ENCODE peak calls at places on chromosomes 13 and 19, in four cellular contexts. F is HuH-7, G is HEK293T, U is posterior vena cava. Y is an unnamed sample.

GRCh38 chr13:59641758-59642157 is 522.0 kb downstream of the DIAPH3 start:
- DNase-seq in G (no peak), F (no peak), U (no peak), Y (no peak)

GRCh38 chr19:10393137-10393536 is 10.2 kb downstream of the CDC37 start:
- DNase-seq in G (no peak), U (no peak), F (no peak), Y (no peak)

GRCh38 chr13:38566526-38566925 is 120.4 kb upstream of the FREM2 start:
- DNase-seq in U (no peak), F (no peak), G (no peak), Y (no peak)

GRCh38 chr13:32019612-32020233 is 11.9 kb upstream of the FRY start:
- DNase-seq in G (peak), F (peak), U (no peak), Y (peak)

GRCh38 chr13:39281539-39282150 is 243.4 kb downstream of the NHLRC3 start:
- DNase-seq in G (no peak), U (no peak), F (no peak), Y (no peak)

GRCh38 chr13:39900106-39900750 is 244.8 kb downstream of the COG6 start:
- DNase-seq in G (no peak), F (no peak), U (no peak), Y (no peak)

GRCh38 chr19:5707576-5708575 is 12.1 kb downstream of the LONP1 start:
- DNase-seq in U (peak), F (no peak), G (no peak), Y (no peak)

GRCh38 chr13:91719033-91719432 is 320.6 kb downstream of the GPC5 start:
- DNase-seq in U (no peak), F (no peak), G (no peak), Y (no peak)

GRCh38 chr13:51921790-51922740 is 60.3 kb downstream of the CCDC70 start:
- DNase-seq in F (no peak), U (peak), G (no peak), Y (no peak)

GRCh38 chr13:74657765-74658164 is 523.6 kb upstream of the KLF12 start:
- DNase-seq in G (no peak), F (no peak), U (no peak), Y (no peak)

GRCh38 chr19:15251749-15252397 is 19.6 kb upstream of the EPHX3 start:
- DNase-seq in F (peak), U (peak), G (peak), Y (peak)

GRCh38 chr19:7870571-7871279 is 3.5 kb downstream of the PRR36 start:
- DNase-seq in F (peak), U (no peak), G (peak), Y (peak)

GRCh38 chr19:15836345-15836594 is 20.8 kb upstream of the OR10H1 start:
- DNase-seq in G (no peak), U (no peak), F (no peak), Y (no peak)

GRCh38 chr19:55300821-55301458 is 17.1 kb downstream of the BRSK1 start:
- DNase-seq in G (no peak), U (no peak), F (no peak), Y (no peak)

GRCh38 chr19:6753178-6754031 is 13.8 kb downstream of the SH2D3A start:
- DNase-seq in G (peak), F (peak), U (peak), Y (peak)

GRCh38 chr19:39518458-39518857 is 3.5 kb downstream of the SELENOV start:
- DNase-seq in G (no peak), U (no peak), F (no peak), Y (no peak)

GRCh38 chr13:79794936-79795335 is 314.0 kb downstream of the NDFIP2 start:
- DNase-seq in G (no peak), U (no peak), F (no peak), Y (no peak)

GRCh38 chr13:28620011-28620830 is 38.7 kb upstream of the POMP start:
- DNase-seq in F (no peak), G (no peak), U (no peak), Y (no peak)

GRCh38 chr19:51799311-51799997 is 4.5 kb downstream of the FPR3 start:
- DNase-seq in F (no peak), G (no peak), U (peak), Y (no peak)

GRCh38 chr13:23956106-23956505 is 58.8 kb upstream of the C1QTNF9B start:
- DNase-seq in U (no peak), F (no peak), G (no peak), Y (no peak)

GRCh38 chr19:9735986-9736385 is 32.6 kb downstream of the ZNF846 start:
- DNase-seq in U (no peak), F (no peak), G (no peak), Y (no peak)

GRCh38 chr19:46068345-46069258 is 27.8 kb upstream of the IGFL4 start:
- DNase-seq in F (no peak), G (no peak), U (no peak), Y (no peak)

GRCh38 chr13:51499841-51500240 is 47.0 kb upstream of the INTS6 start:
- DNase-seq in G (no peak), U (no peak), F (no peak), Y (no peak)

GRCh38 chr13:26561636-26562537 is 4.4 kb downstream of the WASF3 start:
- DNase-seq in G (no peak), U (no peak), F (no peak), Y (no peak)

GRCh38 chr19:55368701-55369563 is 1.3 kb downstream of the IL11 start:
- DNase-seq in F (peak), U (no peak), G (no peak), Y (no peak)

GRCh38 chr19:49433240-49433901 is 8.0 kb downstream of the SLC17A7 start:
- DNase-seq in F (no peak), G (no peak), U (no peak), Y (no peak)

GRCh38 chr13:48236528-48237353 is 3.7 kb downstream of the ITM2B start:
- DNase-seq in G (no peak), U (no peak), F (no peak), Y (peak)

GRCh38 chr13:43728411-43728810 is 58.4 kb downstream of the ENOX1 start:
- DNase-seq in F (no peak), G (no peak), U (no peak), Y (no peak)

GRCh38 chr13:99481357-99481756 is 19.9 kb upstream of the TM9SF2 start:
- DNase-seq in G (no peak), U (no peak), F (no peak), Y (no peak)

GRCh38 chr19:42634409-42635232 is 39.9 kb upstream of the CEACAM8 start:
- DNase-seq in F (peak), U (no peak), G (peak), Y (peak)

GRCh38 chr19:12969292-12969988 is at the start of gene DAND5:
- DNase-seq in U (no peak), F (no peak), G (no peak), Y (no peak)

GRCh38 chr19:50478901-50479715 is 2.5 kb upstream of the GARIN5A start:
- DNase-seq in G (peak), U (peak), F (peak), Y (no peak)

GRCh38 chr13:113532156-113532806 is 41.8 kb upstream of the DCUN1D2 start:
- DNase-seq in U (peak), F (no peak), G (no peak), Y (peak)

GRCh38 chr19:47040869-47041268 is 7.6 kb downstream of the TMEM160 start:
- DNase-seq in G (no peak), F (no peak), U (no peak), Y (no peak)